ENCODE peak calls at places on chromosomes 4 and X, in six cellular contexts. Y is T-helper 9 cell; E is activated effector memory CD4-positive, alpha-beta T cell treated with anti-CD3 and anti-CD28 coated beads, Interleukin-2, amount 50 U/mL, for 16 hours; U is nephron progenitor cell; H is head of caudate nucleus; Q is H9. D is an unnamed sample.

GRCh38 chrX:35847736-35848135 is 49.6 kb downstream of the MAGEB16 start:
- DNase-seq in Y (no peak), E (no peak), U (no peak), H (no peak), Q (no peak), D (no peak)

GRCh38 chrX:77628294-77629025 is 157.6 kb downstream of the ATRX start:
- DNase-seq in Y (no peak), E (no peak), U (no peak), H (no peak), Q (no peak), D (no peak)

GRCh38 chr4:144709159-144709558 is 63.2 kb downstream of the HHIP start:
- DNase-seq in Y (no peak), E (no peak), U (no peak), H (no peak), Q (no peak), D (no peak)

GRCh38 chrX:39199429-39199828 is 398.2 kb downstream of the MID1IP1 start:
- DNase-seq in Y (no peak), E (no peak), U (no peak), H (no peak), Q (no peak), D (no peak)

GRCh38 chrX:17376381-17377046 is 1.5 kb downstream of the NHS start:
- DNase-seq in Y (no peak), E (no peak), U (peak; percentile 43), H (no peak), Q (no peak), D (no peak)

GRCh38 chrX:107741318-107741813 is 34.2 kb downstream of the TSC22D3 start:
- DNase-seq in Y (no peak), E (no peak), U (no peak), H (no peak), Q (no peak), D (no peak)

GRCh38 chr4:101857176-101857575 is 66.6 kb downstream of the BANK1 start:
- DNase-seq in Y (no peak), E (no peak), U (no peak), H (no peak), Q (no peak), D (no peak)

GRCh38 chr4:111512081-111512774 is 633.0 kb upstream of the FAM241A start:
- DNase-seq in Y (no peak), E (no peak), U (no peak), H (no peak), Q (no peak), D (no peak)

GRCh38 chr4:55398966-55399365 is 3.2 kb downstream of the TMEM165 start:
- DNase-seq in Y (no peak), E (no peak), U (no peak), H (no peak), Q (no peak), D (no peak)

GRCh38 chr4:110119880-110120279 is 78.5 kb downstream of the ELOVL6 start:
- DNase-seq in Y (no peak), E (no peak), U (no peak), H (no peak), Q (no peak), D (no peak)

GRCh38 chr4:165668694-165669093 is 204.3 kb upstream of the TLL1 start:
- DNase-seq in Y (no peak), E (no peak), U (no peak), H (no peak), Q (no peak), D (no peak)

GRCh38 chr4:48681856-48682255 is 98.2 kb downstream of the FRYL start:
- DNase-seq in Y (no peak), E (no peak), U (no peak), H (no peak), Q (no peak), D (no peak)

GRCh38 chr4:181684310-181684709 is 558.9 kb upstream of the TENM3 start:
- DNase-seq in Y (no peak), E (no peak), U (no peak), H (no peak), Q (no peak), D (no peak)

GRCh38 chrX:154444001-154444754 is at the start of gene FAM50A:
- DNase-seq in Y (peak; percentile 62), E (peak; percentile 90), U (peak; percentile 79), H (peak; percentile 78), Q (peak; percentile 51), D (no peak)

GRCh38 chrX:96619588-96619987 is 65.1 kb upstream of the DIAPH2 start:
- DNase-seq in Y (no peak), E (no peak), U (no peak), H (no peak), Q (no peak), D (no peak)

GRCh38 chr4:16116493-16116990 is 32.7 kb upstream of the PROM1 start:
- DNase-seq in Y (no peak), E (no peak), U (no peak), H (no peak), Q (peak; percentile 5), D (no peak)

GRCh38 chrX:134144231-134144630 is 92.8 kb upstream of the CCDC160 start:
- DNase-seq in Y (no peak), E (no peak), U (no peak), H (no peak), Q (no peak), D (no peak)

GRCh38 chr4:110049951-110050925 is 137.6 kb downstream of the EGF start:
- DNase-seq in Y (peak; percentile 25), E (peak; percentile 75), U (peak; percentile 43), H (peak; percentile 63), Q (no peak), D (no peak)

GRCh38 chr4:61533140-61533539 is 333.0 kb downstream of the ADGRL3 start:
- DNase-seq in Y (no peak), E (no peak), U (no peak), H (no peak), Q (no peak), D (no peak)

GRCh38 chrX:119423631-119424030 is 24.5 kb downstream of the SLC25A43 start:
- DNase-seq in Y (no peak), E (no peak), U (no peak), H (no peak), Q (no peak), D (no peak)

GRCh38 chrX:74535633-74536141 is 78.7 kb downstream of the RLIM start:
- DNase-seq in Y (peak; percentile 17), E (peak; percentile 69), U (peak; percentile 46), H (peak; percentile 36), Q (peak; percentile 44), D (no peak)

GRCh38 chrX:119698835-119699234 is 5.9 kb upstream of the SEPTIN6 start:
- DNase-seq in Y (no peak), E (no peak), U (peak; percentile 26), H (no peak), Q (peak; percentile 36), D (no peak)

GRCh38 chrX:153830632-153831434 is 489 bp upstream of the PDZD4 start:
- DNase-seq in Y (no peak), E (no peak), U (peak; percentile 29), H (no peak), Q (no peak), D (no peak)

GRCh38 chr4:24476209-24476781 is 108.1 kb downstream of the DHX15 start:
- DNase-seq in Y (no peak), E (no peak), U (no peak), H (no peak), Q (no peak), D (no peak)

GRCh38 chr4:120082286-120082685 is 15.6 kb upstream of the MAD2L1 start:
- DNase-seq in Y (no peak), E (no peak), U (no peak), H (no peak), Q (no peak), D (no peak)

GRCh38 chrX:9471571-9471985 is 6.7 kb downstream of the TBL1X start:
- DNase-seq in Y (no peak), E (no peak), U (no peak), H (no peak), Q (no peak), D (no peak)